ENCODE peak calls at places on chromosome 3, in eight cellular contexts. C is HTR-8/SVneo, M is aorta, P is NCI-H524 treated with DMSO at 0.1 percent for 48 hours, I is left ventricle myocardium inferior, K is EL, J is GM06990, T is left kidney. R is an unnamed sample.

GRCh38 chr3:98612996-98613517 is 19.6 kb upstream of the CPOX start:
- DNase-seq in M (peak), J (peak), K (no peak), I (no peak), C (no peak), T (no peak), P (no peak), R (peak)

GRCh38 chr3:31050296-31050695 is 155.8 kb upstream of the GADL1 start:
- DNase-seq in C (no peak), M (no peak), J (no peak), K (no peak), T (no peak), P (no peak), I (no peak), R (no peak)

GRCh38 chr3:2896281-2896967 is 213.8 kb downstream of the IL5RA start:
- DNase-seq in I (no peak), C (no peak), P (no peak), J (no peak), M (no peak), K (no peak), T (no peak), R (no peak)

GRCh38 chr3:186985713-186986364 is 55.5 kb downstream of the ST6GAL1 start:
- DNase-seq in C (no peak), J (peak), K (no peak), P (no peak), M (no peak), T (peak), I (no peak), R (peak)

GRCh38 chr3:29694783-29695182 is 413.9 kb downstream of the RBMS3 start:
- DNase-seq in I (no peak), M (no peak), C (peak), T (no peak), K (peak), J (no peak), P (no peak), R (no peak)

GRCh38 chr3:1752205-1752604 is 346.5 kb upstream of the CNTN4 start:
- DNase-seq in C (no peak), I (no peak), P (no peak), J (no peak), K (no peak), M (no peak), T (no peak), R (no peak)

GRCh38 chr3:101812895-101813294 is 33.9 kb downstream of the NXPE3 start:
- DNase-seq in J (no peak), M (no peak), C (no peak), K (no peak), T (peak), P (no peak), I (no peak), R (no peak)

GRCh38 chr3:134362221-134362620 is 12.0 kb downstream of the AMOTL2 start:
- DNase-seq in C (no peak), T (no peak), J (no peak), K (no peak), M (peak), P (no peak), I (no peak), R (no peak)

GRCh38 chr3:120855665-120856437 is 52.2 kb upstream of the STXBP5L start:
- DNase-seq in P (peak), M (peak), I (peak), J (no peak), T (peak), K (peak), C (peak), R (peak)

GRCh38 chr3:191158247-191158646 is 40.8 kb upstream of the OSTN start:
- DNase-seq in P (no peak), C (no peak), M (no peak), T (no peak), K (no peak), J (no peak), I (no peak), R (no peak)

GRCh38 chr3:123779646-123780231 is 104.4 kb downstream of the MYLK start:
- DNase-seq in J (no peak), C (no peak), I (no peak), K (no peak), T (no peak), P (no peak), M (no peak), R (no peak)

GRCh38 chr3:30035935-30036567 is 570.4 kb upstream of the TGFBR2 start:
- DNase-seq in M (no peak), T (no peak), P (no peak), C (no peak), K (no peak), I (no peak), J (no peak), R (no peak)

GRCh38 chr3:100075731-100076543 is 38.4 kb downstream of the FILIP1L start:
- DNase-seq in I (no peak), J (no peak), M (no peak), C (no peak), K (no peak), P (no peak), T (no peak), R (no peak)

GRCh38 chr3:112799946-112800345 is 46.7 kb downstream of the CD200R1L start:
- DNase-seq in J (no peak), T (no peak), I (no peak), C (no peak), M (no peak), P (no peak), K (no peak), R (no peak)

GRCh38 chr3:38723569-38724391 is 74.3 kb upstream of the SCN5A start:
- DNase-seq in C (no peak), K (peak), T (peak), P (no peak), M (no peak), J (no peak), I (peak), R (peak)

GRCh38 chr3:112096176-112096575 is 10.0 kb downstream of the C3orf52 start:
- DNase-seq in C (no peak), P (no peak), I (no peak), T (no peak), M (no peak), K (peak), J (no peak), R (no peak)

GRCh38 chr3:132641837-132642538 is 17.6 kb downstream of the ACAD11 start:
- DNase-seq in C (peak), J (no peak), T (peak), I (no peak), P (peak), K (peak), M (no peak), R (no peak)

GRCh38 chr3:30943206-30943605 is 48.7 kb upstream of the GADL1 start:
- DNase-seq in K (no peak), M (no peak), P (no peak), J (no peak), C (no peak), T (no peak), I (no peak), R (no peak)

GRCh38 chr3:137165117-137165806 is 207.5 kb downstream of the IL20RB start:
- DNase-seq in C (peak), I (no peak), T (no peak), K (peak), J (no peak), P (no peak), M (no peak), R (no peak)

GRCh38 chr3:41198950-41199865 is at the start of gene CTNNB1:
- DNase-seq in J (peak), P (peak), C (peak), I (peak), T (peak), M (peak), K (peak), R (peak)

GRCh38 chr3:138971766-138972320 is 24.8 kb downstream of the FOXL2NB start:
- DNase-seq in K (no peak), J (no peak), M (peak), I (no peak), T (peak), P (no peak), C (no peak), R (no peak)

GRCh38 chr3:43960448-43960840 is 269.7 kb downstream of the ABHD5 start:
- DNase-seq in T (no peak), J (no peak), I (no peak), M (no peak), K (peak), C (no peak), P (peak), R (no peak)

GRCh38 chr3:27758083-27758482 is 36.0 kb upstream of the EOMES start:
- DNase-seq in M (no peak), I (no peak), K (peak), P (no peak), T (no peak), J (no peak), C (peak), R (no peak)

GRCh38 chr3:133562376-133562775 is 11.1 kb upstream of the CDV3 start:
- DNase-seq in J (no peak), C (no peak), T (no peak), K (no peak), M (no peak), P (no peak), I (no peak), R (no peak)

GRCh38 chr3:53787016-53787415 is 59.2 kb downstream of the CHDH start:
- DNase-seq in C (no peak), K (no peak), J (no peak), I (no peak), P (no peak), M (no peak), T (no peak), R (no peak)

GRCh38 chr3:38473229-38473628 is 19.5 kb downstream of the ACVR2B start:
- DNase-seq in K (no peak), J (no peak), C (no peak), T (no peak), M (no peak), I (no peak), P (no peak), R (no peak)

GRCh38 chr3:21649519-21649918 is 101.5 kb downstream of the ZNF385D start:
- DNase-seq in K (no peak), J (no peak), M (no peak), P (no peak), I (no peak), T (no peak), C (no peak), R (no peak)

GRCh38 chr3:101038880-101039279 is 45.7 kb upstream of the ABI3BP start:
- DNase-seq in P (no peak), T (no peak), J (no peak), M (no peak), I (no peak), C (no peak), K (peak), R (no peak)

GRCh38 chr3:196558476-196558875 is 9.9 kb downstream of the WDR53 start:
- DNase-seq in J (no peak), C (no peak), I (no peak), T (no peak), M (no peak), P (no peak), K (no peak), R (no peak)

GRCh38 chr3:72008226-72008996 is 223.5 kb upstream of the PROK2 start:
- DNase-seq in K (peak), T (no peak), J (no peak), P (no peak), I (no peak), M (no peak), C (no peak), R (no peak)

GRCh38 chr3:51245871-51246270 is 139.2 kb upstream of the MANF start:
- DNase-seq in T (no peak), P (no peak), I (no peak), M (no peak), C (no peak), K (peak), J (no peak), R (no peak)